ENCODE peak calls at places on chromosomes 5 and 9, in five cellular contexts. E, G, L, O and R are unnamed samples.

GRCh38 chr5:78103226-78103722 is 191.2 kb downstream of the AP3B1 start:
- DNase-seq in L (no peak), O (no peak), E (no peak), G (no peak), R (no peak)

GRCh38 chr5:14306415-14306814 is 163.3 kb downstream of the TRIO start:
- DNase-seq in L (no peak), O (no peak), E (no peak), G (no peak), R (no peak)

GRCh38 chr5:102857090-102857818 is 102.1 kb downstream of the PAM start:
- DNase-seq in G (no peak), L (no peak), E (no peak), O (no peak), R (peak; percentile 89)

GRCh38 chr5:72790188-72790587 is 26.3 kb upstream of the TNPO1 start:
- DNase-seq in L (peak; percentile 19), G (no peak), O (no peak), E (no peak), R (peak; percentile 21)

GRCh38 chr5:14783689-14784088 is 87.9 kb downstream of the ANKH start:
- DNase-seq in E (no peak), G (no peak), O (no peak), L (no peak), R (no peak)

GRCh38 chr9:71223953-71224538 is 102.6 kb upstream of the TRPM3 start:
- DNase-seq in L (no peak), O (no peak), G (no peak), E (no peak), R (peak; percentile 11)

GRCh38 chr5:39219433-39219832 is at the start of gene FYB1:
- DNase-seq in E (no peak), G (no peak), O (peak; percentile 87), L (no peak), R (peak; percentile 20)

GRCh38 chr9:6905850-6906375 is 148.1 kb downstream of the KDM4C start:
- DNase-seq in G (no peak), L (no peak), E (no peak), O (no peak), R (no peak)

GRCh38 chr5:124193371-124193789 is 553.1 kb downstream of the ZNF608 start:
- DNase-seq in G (no peak), E (no peak), L (peak; percentile 56), O (no peak), R (no peak)

GRCh38 chr9:27471789-27472585 is 52.1 kb upstream of the IFNK start:
- DNase-seq in L (no peak), E (no peak), G (no peak), O (no peak), R (no peak)

GRCh38 chr9:99357575-99357974 is 135.5 kb downstream of the SEC61B start:
- DNase-seq in E (no peak), L (no peak), O (no peak), G (no peak), R (no peak)

GRCh38 chr5:122312670-122312988 is 592 bp downstream of the SNCAIP start:
- DNase-seq in L (peak; percentile 40), G (no peak), E (no peak), O (no peak), R (no peak)

GRCh38 chr9:78606011-78606410 is 309.1 kb downstream of the PSAT1 start:
- DNase-seq in G (no peak), L (peak; percentile 13), E (no peak), O (no peak), R (no peak)

GRCh38 chr9:12718482-12719026 is 25.4 kb downstream of the TYRP1 start:
- DNase-seq in G (no peak), O (no peak), E (no peak), L (peak; percentile 44), R (peak; percentile 25)

GRCh38 chr5:56530739-56531138 is 284.6 kb upstream of the MAP3K1 start:
- DNase-seq in L (no peak), O (no peak), G (no peak), E (no peak), R (no peak)

GRCh38 chr5:41754857-41755256 is 115.4 kb downstream of the OXCT1 start:
- DNase-seq in G (no peak), L (no peak), O (no peak), E (no peak), R (no peak)
- TF ChIP-seq CTCF in G (no peak), L (no peak), O (no peak), E (peak; percentile 39), R (peak; percentile 19)

DNA sequence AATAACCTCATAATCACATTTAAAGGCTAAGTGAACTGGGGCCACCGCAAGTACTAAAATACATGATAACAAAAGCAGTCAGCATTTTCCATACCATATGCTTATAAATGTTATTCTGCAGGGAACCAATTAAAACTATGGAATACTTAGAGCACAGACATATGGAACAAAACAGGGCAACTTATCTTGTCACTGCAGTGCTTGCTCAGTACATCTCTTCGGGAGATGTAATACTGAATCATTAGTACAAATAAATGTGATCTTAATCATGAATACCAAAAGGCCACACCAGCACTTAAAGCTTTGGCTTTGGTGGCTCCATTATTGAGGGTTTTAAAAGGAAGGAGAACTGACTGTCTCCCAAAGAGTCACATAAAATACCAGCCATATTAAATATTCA is 32.1 kb downstream of the PRUNE2 start:
- DNase-seq in E (no peak), L (no peak), G (no peak), O (no peak), R (no peak)
- H3K4me3 ChIP-seq in E (no peak overlapping the region), L (no peak overlapping the region), G (no peak overlapping the region), O (no peak overlapping the region), R (no peak overlapping the region)

GRCh38 chr5:156015137-156015536 is 311.8 kb upstream of the SGCD start:
- DNase-seq in L (no peak), E (no peak), G (no peak), O (no peak), R (no peak)
- TF ChIP-seq CTCF in L (no peak), E (no peak), G (no peak), O (no peak), R (no peak)

DNA sequence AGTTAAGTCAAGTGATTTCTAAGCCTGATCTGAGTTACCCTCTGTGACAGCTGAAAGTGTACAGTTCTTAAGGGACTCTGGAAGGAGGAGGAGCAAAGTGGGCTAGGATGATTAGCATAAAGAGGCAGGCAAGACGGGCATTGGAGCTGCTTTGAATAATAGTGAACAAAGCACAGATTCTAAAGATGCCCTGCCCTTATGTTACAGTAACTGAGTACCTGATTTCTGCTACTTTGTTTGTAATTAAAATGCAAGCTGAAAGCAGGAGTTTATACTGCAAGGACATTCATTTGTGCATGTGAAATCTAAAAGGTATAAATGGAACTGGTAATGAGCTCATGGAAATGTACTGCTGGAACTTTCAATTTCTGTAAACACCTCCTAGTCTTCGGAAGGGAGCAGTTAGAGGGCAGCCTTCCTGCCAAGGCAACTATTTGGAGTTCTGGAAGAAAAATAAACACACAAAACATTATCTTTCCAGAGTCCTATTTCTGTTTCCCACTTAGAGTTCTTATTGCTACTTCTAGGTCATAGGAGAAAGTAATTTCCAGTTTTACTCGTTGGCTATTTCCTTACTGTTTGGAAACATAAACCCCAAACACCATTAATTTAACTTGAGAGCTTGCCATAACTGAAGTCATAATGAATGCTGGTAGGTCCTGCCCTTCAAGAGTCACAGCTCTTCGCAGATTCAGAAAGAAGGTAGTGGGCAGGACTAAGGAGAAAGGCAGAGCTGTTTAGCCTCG is at the start of gene RANBP3L:
- DNase-seq in L (peak; percentile 56), G (no peak), E (no peak), O (no peak), R (no peak)
- H3K4me3 ChIP-seq in L (no peak within 1 kb of the TSS), G (no peak within 1 kb of the TSS), E (no peak within 1 kb of the TSS), O (no peak within 1 kb of the TSS), R (no peak within 1 kb of the TSS)

GRCh38 chr9:137818286-137818685 is 59.3 kb upstream of the CACNA1B start:
- DNase-seq in G (no peak), L (no peak), E (no peak), O (no peak), R (no peak)
- TF ChIP-seq CTCF in G (no peak), L (no peak), E (no peak), O (no peak), R (no peak)

DNA sequence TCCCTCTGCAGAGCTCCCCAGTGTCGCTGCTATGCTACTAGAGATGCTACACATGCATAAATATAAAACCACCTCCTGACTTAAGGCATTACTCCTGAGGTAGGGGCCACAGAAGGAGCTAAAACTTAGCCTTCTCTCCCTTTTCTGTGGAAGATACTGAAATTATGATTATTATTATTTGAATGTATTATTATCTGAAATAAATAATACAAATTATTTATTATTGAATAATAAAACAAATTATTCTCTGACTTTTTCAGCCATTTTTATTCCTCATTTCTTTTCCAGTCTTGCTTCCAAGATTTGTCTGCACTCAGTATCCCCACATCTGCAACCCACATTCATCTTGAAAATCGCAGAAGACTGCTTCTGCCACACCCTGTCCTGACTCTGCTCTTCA is 414.9 kb upstream of the ACO1 start:
- DNase-seq in O (no peak), E (no peak), G (no peak), L (no peak), R (no peak)
- H3K4me3 ChIP-seq in O (no peak overlapping the region), E (no peak overlapping the region), G (no peak overlapping the region), L (no peak overlapping the region), R (no peak overlapping the region)

DNA sequence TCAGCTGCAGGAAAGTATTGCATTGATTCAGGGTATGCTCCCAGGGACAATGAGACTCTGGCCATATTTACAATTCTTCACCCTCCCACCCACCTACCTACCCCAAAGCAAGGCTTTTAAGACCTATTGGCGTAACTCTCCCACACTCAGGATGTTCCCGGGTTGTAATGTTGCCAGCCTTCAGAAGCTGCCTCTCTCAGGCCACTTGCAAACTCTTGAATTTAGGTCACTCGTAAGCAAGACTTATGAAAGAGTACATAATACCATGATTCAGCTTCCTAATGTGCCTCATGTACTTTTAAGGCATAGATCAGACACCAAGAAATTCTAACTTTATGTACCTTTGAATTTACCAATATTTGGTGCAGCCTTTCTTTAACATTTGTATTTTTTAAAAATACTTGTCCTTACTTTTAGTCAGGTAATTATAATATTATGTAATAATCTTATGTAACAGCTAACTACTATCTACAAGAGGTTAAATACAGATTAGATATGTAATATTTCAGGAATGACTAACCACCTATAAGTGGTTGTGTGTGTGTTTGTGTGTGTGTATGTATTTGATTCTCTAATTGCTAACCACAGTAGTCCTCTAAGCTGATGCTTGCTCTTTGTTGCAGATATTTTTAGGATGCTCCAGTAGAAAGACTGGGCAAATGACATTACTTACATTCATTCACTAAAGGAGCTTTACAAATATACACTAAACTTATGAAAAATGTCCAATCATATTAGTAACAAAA is 630.5 kb upstream of the MEF2C start:
- DNase-seq in E (no peak), G (no peak), O (no peak), L (no peak), R (no peak)
- TF ChIP-seq CTCF in E (no peak), G (no peak), O (no peak), L (no peak), R (no peak)